ENCODE peak calls at places on chromosomes 12 and 14, in five cellular contexts. E is SK-N-SH, O is IMR-90, L is PC-9, P is fibroblast of lung. K is an unnamed sample.

GRCh38 chr14:71753976-71754375 is 178.3 kb upstream of the RGS6 start:
- DNase-seq in E (no peak), O (no peak), L (no peak), P (no peak), K (no peak)

GRCh38 chr12:6826125-6826733 is 2.0 kb upstream of the P3H3 start:
- DNase-seq in E (no peak), O (no peak), L (no peak), P (no peak), K (no peak)

GRCh38 chr14:105411017-105411941 is 8.3 kb upstream of the MTA1 start:
- DNase-seq in E (peak), O (peak), L (peak), P (peak), K (peak)

GRCh38 chr12:42343721-42344120 is 17.8 kb downstream of the PPHLN1 start:
- DNase-seq in E (no peak), O (no peak), L (no peak), P (no peak), K (no peak)

GRCh38 chr14:24233538-24233866 is 773 bp downstream of the GMPR2 start:
- DNase-seq in E (no peak), O (no peak), L (no peak), P (no peak), K (peak)

GRCh38 chr12:124489915-124490583 is 77.4 kb downstream of the NCOR2 start:
- DNase-seq in E (no peak), O (no peak), L (no peak), P (no peak), K (no peak)

GRCh38 chr14:96567289-96567899 is 65.2 kb downstream of the PAPOLA start:
- DNase-seq in E (no peak), O (peak), L (no peak), P (peak), K (peak)

GRCh38 chr12:124302807-124303578 is 8.1 kb downstream of the RFLNA start:
- DNase-seq in E (no peak), O (no peak), L (no peak), P (no peak), K (no peak)

GRCh38 chr12:90827567-90827966 is 127.4 kb downstream of the CCER1 start:
- DNase-seq in E (no peak), O (no peak), L (no peak), P (no peak), K (no peak)

GRCh38 chr12:6182279-6182898 is 17.8 kb upstream of the CD9 start:
- DNase-seq in E (peak), O (peak), L (peak), P (peak), K (no peak)

GRCh38 chr12:107760207-107760816 is 625 bp downstream of the PRDM4 start:
- DNase-seq in E (peak), O (peak), L (peak), P (no peak), K (peak)

GRCh38 chr14:92865674-92866073 is 57.3 kb upstream of the CHGA start:
- DNase-seq in E (no peak), O (no peak), L (no peak), P (no peak), K (no peak)

GRCh38 chr14:61927521-61927920 is 165.3 kb downstream of the SNAPC1 start:
- DNase-seq in E (no peak), O (peak), L (peak), P (peak), K (peak)

GRCh38 chr14:64549805-64550538 is at the start of gene PPP1R36:
- DNase-seq in E (peak), O (no peak), L (peak), P (peak), K (no peak)

GRCh38 chr12:27293463-27293862 is 39.2 kb upstream of the BMAL2 start:
- DNase-seq in E (no peak), O (peak), L (no peak), P (peak), K (no peak)

GRCh38 chr12:21823581-21823980 is 49.1 kb upstream of the KCNJ8 start:
- DNase-seq in E (no peak), O (no peak), L (no peak), P (peak), K (peak)

GRCh38 chr14:46250113-46250703 is 401.4 kb downstream of the RPL10L start:
- DNase-seq in E (no peak), O (no peak), L (no peak), P (peak), K (peak)

GRCh38 chr12:67048371-67048770 is 220.8 kb upstream of the CAND1 start:
- DNase-seq in E (no peak), O (no peak), L (no peak), P (no peak), K (no peak)

GRCh38 chr14:66680216-66680615 is 172.3 kb downstream of the GPHN start:
- DNase-seq in E (no peak), O (no peak), L (no peak), P (no peak), K (no peak)

GRCh38 chr14:100556936-100557505 is 30.2 kb downstream of the BEGAIN start:
- DNase-seq in E (no peak), O (no peak), L (no peak), P (no peak), K (no peak)

GRCh38 chr14:37889087-37889486 is 293.7 kb downstream of the TTC6 start:
- DNase-seq in E (no peak), O (no peak), L (no peak), P (no peak), K (no peak)

GRCh38 chr14:89265229-89265628 is 151.8 kb downstream of the FOXN3 start:
- DNase-seq in E (no peak), O (no peak), L (no peak), P (no peak), K (no peak)

GRCh38 chr12:14825256-14825655 is 11.3 kb upstream of the SMCO3 start:
- DNase-seq in E (no peak), O (peak), L (no peak), P (no peak), K (no peak)

GRCh38 chr12:81078469-81079196 is 754 bp downstream of the ACSS3 start:
- DNase-seq in E (no peak), O (peak), L (no peak), P (peak), K (no peak)

GRCh38 chr12:12017798-12018197 is 52.9 kb upstream of the BCL2L14 start:
- DNase-seq in E (no peak), O (no peak), L (no peak), P (no peak), K (peak)

GRCh38 chr14:23605931-23606585 is 27.5 kb upstream of the JPH4 start:
- DNase-seq in E (no peak), O (peak), L (no peak), P (no peak), K (no peak)

GRCh38 chr14:90531497-90531896 is 134.7 kb downstream of the CALM1 start:
- DNase-seq in E (no peak), O (no peak), L (no peak), P (no peak), K (no peak)

GRCh38 chr12:95257541-95257940 is 39.9 kb downstream of the VEZT start:
- DNase-seq in E (no peak), O (peak), L (no peak), P (no peak), K (no peak)

GRCh38 chr14:86057018-86057667 is 527.2 kb downstream of the FLRT2 start:
- DNase-seq in E (peak), O (peak), L (peak), P (peak), K (peak)

GRCh38 chr12:97301576-97301975 is 161.0 kb upstream of the RMST start:
- DNase-seq in E (no peak), O (no peak), L (no peak), P (no peak), K (no peak)

GRCh38 chr12:26848156-26848825 is 15.3 kb upstream of the ITPR2 start:
- DNase-seq in E (no peak), O (peak), L (no peak), P (peak), K (no peak)

GRCh38 chr12:80659512-80660094 is 47.8 kb upstream of the MYF6 start:
- DNase-seq in E (no peak), O (peak), L (no peak), P (peak), K (no peak)

GRCh38 chr12:108838194-108839010 is 19.0 kb downstream of the SSH1 start:
- DNase-seq in E (peak), O (peak), L (peak), P (peak), K (no peak)

GRCh38 chr14:74661726-74662450 is 49.9 kb upstream of the LTBP2 start:
- DNase-seq in E (no peak), O (no peak), L (no peak), P (no peak), K (no peak)
- H3K4me3 ChIP-seq in E (no peak), O (no peak), L (no peak), P (no peak), K (no peak)

DNA sequence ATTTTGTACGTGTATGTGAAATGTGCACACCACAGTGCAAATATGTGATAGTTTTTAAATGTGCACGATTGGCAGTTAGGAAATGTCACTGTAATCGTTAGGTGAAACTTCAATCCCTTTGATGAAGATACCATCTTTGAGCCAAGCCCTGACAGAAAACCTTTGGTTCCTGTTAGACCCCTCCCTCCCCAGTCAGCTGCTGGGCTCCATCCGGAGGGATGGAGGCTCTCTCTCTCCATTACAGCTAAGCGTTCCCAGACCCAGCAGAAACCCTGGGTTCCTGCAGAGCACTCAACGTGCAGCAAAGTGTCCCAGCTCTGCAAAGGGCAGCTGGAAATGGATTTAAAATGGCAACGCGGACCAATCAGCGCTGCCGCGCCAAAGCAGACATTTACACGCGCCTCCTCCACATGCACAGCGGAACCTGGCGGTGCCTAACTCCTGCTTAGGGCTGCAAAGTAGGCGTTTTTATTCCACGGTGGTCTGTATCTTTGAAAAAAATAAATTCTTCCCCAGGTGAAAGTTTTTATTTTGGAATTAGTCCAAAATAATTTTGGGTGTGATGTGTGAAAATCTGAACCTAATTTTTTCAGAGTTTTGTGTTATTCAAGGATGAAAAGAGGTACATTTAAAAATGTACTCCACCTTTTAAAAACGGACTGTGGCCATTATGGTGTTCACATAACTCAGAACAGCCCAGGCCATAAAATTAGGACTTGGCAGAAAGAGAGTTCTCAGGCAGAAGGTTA is 1.4 kb upstream of the HMGA2 start:
- DNase-seq in E (peak), O (peak), L (peak), P (peak), K (no peak)
- H2AFZ ChIP-seq in E (no peak), O (peak), L (peak), P (peak), K (no peak)

GRCh38 chr14:99479160-99479902 is 1.3 kb downstream of the SETD3 start:
- DNase-seq in E (no peak), O (peak), L (no peak), P (peak), K (peak)

GRCh38 chr14:99479903-99480855 is 480 bp downstream of the SETD3 start:
- DNase-seq in E (peak), O (peak), L (no peak), P (peak), K (peak)

GRCh38 chr14:99475660-99476059 is 5.0 kb downstream of the SETD3 start:
- DNase-seq in E (no peak), O (no peak), L (no peak), P (no peak), K (no peak)

GRCh38 chr14:99476864-99477263 is 3.8 kb downstream of the SETD3 start:
- DNase-seq in E (no peak), O (peak), L (no peak), P (no peak), K (no peak)

GRCh38 chr14:99478133-99478532 is 2.5 kb downstream of the SETD3 start:
- DNase-seq in E (no peak), O (no peak), L (no peak), P (no peak), K (no peak)
- H3K4me3 ChIP-seq in E (no peak), O (no peak), L (no peak), P (no peak), K (peak)

GRCh38 chr12:47017901-47018479 is 61.4 kb upstream of the PCED1B start:
- DNase-seq in E (no peak), O (peak), L (peak), P (no peak), K (no peak)

GRCh38 chr12:47023311-47023710 is 56.1 kb upstream of the PCED1B start:
- DNase-seq in E (no peak), O (no peak), L (no peak), P (no peak), K (no peak)

GRCh38 chr12:47021298-47021697 is 58.1 kb upstream of the PCED1B start:
- DNase-seq in E (peak), O (peak), L (peak), P (peak), K (peak)

GRCh38 chr12:47022296-47022695 is 57.1 kb upstream of the PCED1B start:
- DNase-seq in E (no peak), O (peak), L (no peak), P (peak), K (no peak)

DNA sequence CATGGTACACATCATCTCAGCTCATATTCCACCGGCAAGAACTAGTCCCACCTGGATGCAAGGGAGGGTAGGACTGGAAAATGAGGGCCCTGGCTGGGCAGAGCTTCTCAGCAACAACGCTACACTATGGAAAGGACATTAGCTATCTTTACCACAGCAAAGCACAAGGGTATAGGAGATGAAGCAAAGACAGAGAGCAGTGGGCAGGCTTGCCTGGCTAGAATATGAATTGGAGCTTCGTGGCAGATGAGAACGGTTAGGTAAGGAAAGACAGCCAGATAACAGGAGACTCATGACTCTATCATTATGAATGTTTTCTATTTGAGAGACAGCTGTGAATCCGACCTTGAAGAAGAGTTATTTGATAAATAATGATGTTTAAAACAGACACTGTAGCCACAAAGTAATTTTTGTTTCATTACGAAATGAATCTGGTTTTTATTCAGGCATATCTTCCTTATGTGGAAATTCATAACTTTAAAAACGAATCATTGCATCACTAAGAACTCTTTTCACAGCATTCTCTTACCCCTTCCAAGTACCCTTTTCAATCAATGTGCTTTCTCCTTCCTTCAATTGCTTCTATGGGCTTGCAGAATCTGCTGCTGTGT is 59.1 kb upstream of the PCED1B start:
- DNase-seq in E (no peak), O (no peak), L (no peak), P (no peak), K (no peak)
- H2AFZ ChIP-seq in E (peak), O (peak), L (no peak), P (no peak), K (no peak)

DNA sequence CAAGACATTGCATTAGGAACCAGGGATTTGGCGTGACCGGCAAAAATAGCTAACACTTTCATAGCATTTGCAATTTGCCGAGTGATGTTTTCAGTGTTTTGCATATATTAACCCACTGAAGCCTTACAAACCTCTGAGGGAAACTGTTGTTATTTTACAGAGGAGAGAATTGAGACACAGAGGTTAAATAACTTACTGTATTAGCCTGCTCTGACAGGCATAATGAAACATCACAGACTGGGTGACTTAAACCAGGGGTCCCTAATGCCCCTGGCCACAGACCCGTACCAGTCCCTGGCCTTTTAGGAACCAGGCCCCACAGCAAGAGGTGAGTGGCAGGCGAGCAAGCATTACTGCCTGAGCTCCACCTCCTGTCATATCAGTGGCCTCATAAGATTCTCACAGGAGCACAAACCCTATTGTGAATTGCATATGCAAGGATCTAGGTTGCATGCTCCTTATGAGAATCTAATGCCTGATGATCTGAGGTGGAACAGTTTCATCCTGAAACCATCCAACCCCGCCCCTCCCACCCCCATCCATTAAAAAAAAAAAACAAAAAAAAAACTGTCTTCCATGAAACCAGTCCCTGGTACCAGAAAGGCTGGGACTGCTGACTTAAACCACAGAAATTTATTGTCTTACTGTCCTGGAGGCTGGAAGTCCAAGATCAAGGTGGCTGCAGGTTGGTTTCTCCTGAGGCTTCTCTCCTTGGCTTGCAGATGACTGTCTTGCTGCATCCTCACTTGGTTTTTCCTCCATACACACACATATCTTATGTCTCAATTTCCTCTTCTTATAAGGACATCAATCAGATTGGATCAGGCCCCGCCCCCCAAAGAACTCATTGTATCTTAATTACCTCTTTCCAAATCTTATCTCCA is 235.8 kb downstream of the CHST11 start:
- DNase-seq in E (no peak), O (no peak), L (no peak), P (no peak), K (no peak)
- H3K4me3 ChIP-seq in E (no peak), O (no peak), L (no peak), P (no peak), K (no peak)

K was measured in Karpas-422.